ENCODE peak calls at places on chromosomes 2 and 18, in five cellular contexts. N is lung microvascular endothelial cell, X is H54, P is ACHN, Q is adrenal gland. R is an unnamed sample.

GRCh38 chr2:98805412-98806265 is 74.7 kb upstream of the MGAT4A start:
- DNase-seq in N (peak; percentile 37), Q (no peak), P (no peak), X (no peak), R (no peak)

GRCh38 chr18:69127844-69128486 is 272.7 kb upstream of the DOK6 start:
- DNase-seq in P (no peak), X (no peak), N (no peak), Q (no peak), R (no peak)

GRCh38 chr18:9971313-9971920 is 57.6 kb downstream of the VAPA start:
- DNase-seq in Q (peak; percentile 79), N (peak; percentile 86), P (peak; percentile 71), X (peak; percentile 44), R (no peak)

GRCh38 chr2:122366427-122366826 is 611.0 kb downstream of the TSN start:
- DNase-seq in X (no peak), P (no peak), N (no peak), Q (no peak), R (no peak)

GRCh38 chr18:33711514-33711913 is 133.5 kb downstream of the ASXL3 start:
- DNase-seq in Q (no peak), P (no peak), X (no peak), N (no peak), R (no peak)

GRCh38 chr2:104872866-104873688 is 19.2 kb downstream of the POU3F3 start:
- DNase-seq in N (peak; percentile 72), X (no peak), P (peak; percentile 86), Q (peak; percentile 59), R (no peak)

GRCh38 chr2:9631976-9632700 is 1.3 kb upstream of the YWHAQ start:
- DNase-seq in Q (no peak), P (no peak), N (no peak), X (no peak), R (no peak)

GRCh38 chr2:179031731-179032408 is 18.1 kb downstream of the CCDC141 start:
- DNase-seq in Q (no peak), P (no peak), X (no peak), N (peak; percentile 15), R (no peak)

GRCh38 chr18:58443671-58444070 is 185.2 kb downstream of the ALPK2 start:
- DNase-seq in N (no peak), P (no peak), X (no peak), Q (no peak), R (no peak)

GRCh38 chr2:122210898-122211605 is 455.6 kb downstream of the TSN start:
- DNase-seq in N (no peak), X (no peak), Q (no peak), P (no peak), R (no peak)

GRCh38 chr2:217070611-217071010 is 210.7 kb upstream of the TNP1 start:
- DNase-seq in P (no peak), N (no peak), Q (no peak), X (no peak), R (no peak)

GRCh38 chr18:23881778-23882177 is 132.8 kb upstream of the TTC39C start:
- DNase-seq in X (no peak), N (no peak), Q (no peak), P (no peak), R (no peak)

GRCh38 chr2:46794693-46795317 is 120.8 kb downstream of the MCFD2 start:
- DNase-seq in X (no peak), Q (no peak), N (peak; percentile 39), P (no peak), R (no peak)

GRCh38 chr2:10333247-10333613 is 30.5 kb downstream of the HPCAL1 start:
- DNase-seq in N (no peak), P (no peak), Q (no peak), X (no peak), R (no peak)

GRCh38 chr2:233867993-233868532 is at the start of gene MSL3B:
- DNase-seq in Q (peak; percentile 31), N (peak; percentile 70), X (no peak), P (peak; percentile 72), R (no peak)

GRCh38 chr18:30578707-30579106 is 463.8 kb downstream of the DSC3 start:
- DNase-seq in Q (no peak), N (no peak), P (no peak), X (no peak), R (no peak)

GRCh38 chr2:155169317-155169716 is 470.8 kb downstream of the KCNJ3 start:
- DNase-seq in Q (no peak), X (no peak), P (no peak), N (no peak), R (no peak)

GRCh38 chr18:78814766-78815165 is 164.9 kb upstream of the SALL3 start:
- DNase-seq in P (no peak), N (no peak), Q (no peak), X (no peak), R (no peak)

GRCh38 chr2:57882895-57883515 is 163.6 kb upstream of the VRK2 start:
- DNase-seq in P (peak; percentile 77), Q (no peak), X (no peak), N (peak; percentile 61), R (no peak)

GRCh38 chr2:181850914-181851560 is 40.5 kb upstream of the ITPRID2 start:
- DNase-seq in P (no peak), X (no peak), N (peak; percentile 11), Q (no peak), R (no peak)

GRCh38 chr2:84991404-84992151 is 20.6 kb downstream of the KCMF1 start:
- DNase-seq in X (no peak), Q (no peak), N (no peak), P (no peak), R (no peak)

GRCh38 chr2:76444732-76445131 is 734.0 kb upstream of the GCFC2 start:
- DNase-seq in P (no peak), Q (no peak), N (no peak), X (no peak), R (no peak)

GRCh38 chr2:36534275-36534799 is 63.6 kb downstream of the FEZ2 start:
- DNase-seq in P (no peak), N (no peak), X (no peak), Q (no peak), R (no peak)

GRCh38 chr2:55364189-55365055 is 55.2 kb downstream of the CCDC88A start:
- DNase-seq in P (peak; percentile 60), X (peak; percentile 26), Q (peak; percentile 72), N (peak; percentile 94), R (no peak)

GRCh38 chr2:97662386-97662894 is 1.4 kb downstream of the ACTR1B start:
- DNase-seq in Q (no peak), N (no peak), X (no peak), P (no peak), R (no peak)

GRCh38 chr2:55567298-55567697 is 47.8 kb downstream of the CFAP36 start:
- DNase-seq in Q (no peak), N (no peak), P (no peak), X (no peak), R (no peak)

GRCh38 chr2:112700004-112700667 is 20.7 kb upstream of the NT5DC4 start:
- DNase-seq in N (no peak), X (no peak), Q (no peak), P (no peak), R (no peak)

R was measured in cortex of kidney.